ENCODE peak calls at places on chromosomes 1 and 21, in four cellular contexts. Q is HCT116, O is suprapubic skin, R is Caco-2. D is an unnamed sample.

GRCh38 chr1:54857741-54858665 is 29.0 kb downstream of the DHCR24 start:
- DNase-seq in Q (peak; percentile 53), O (no peak), R (no peak), D (peak; percentile 83)

GRCh38 chr1:50750021-50750619 is 209.9 kb downstream of the FAF1 start:
- DNase-seq in Q (peak; percentile 10), O (no peak), R (peak; percentile 17), D (peak; percentile 63)

GRCh38 chr1:156852414-156852874 is 6.5 kb downstream of the INSRR start:
- DNase-seq in Q (no peak), O (no peak), R (no peak), D (peak; percentile 55)

GRCh38 chr1:101260531-101260930 is 23.7 kb downstream of the S1PR1 start:
- DNase-seq in Q (no peak), O (no peak), R (no peak), D (no peak)

GRCh38 chr21:30714436-30714835 is 4.1 kb downstream of the KRTAP21-3 start:
- DNase-seq in Q (no peak), O (no peak), R (no peak), D (no peak)

GRCh38 chr1:111852216-111852615 is 96.5 kb downstream of the DDX20 start:
- DNase-seq in Q (no peak), O (no peak), R (no peak), D (no peak)

GRCh38 chr1:91879739-91880138 is 6.2 kb downstream of the TGFBR3 start:
- DNase-seq in Q (no peak), O (no peak), R (no peak), D (no peak)

GRCh38 chr1:26900815-26901511 is 696 bp upstream of the GPATCH3 start:
- DNase-seq in Q (no peak), O (no peak), R (no peak), D (no peak)

GRCh38 chr1:56424744-56425493 is 154.4 kb downstream of the PLPP3 start:
- DNase-seq in Q (peak; percentile 36), O (no peak), R (no peak), D (peak; percentile 58)

GRCh38 chr1:207807395-207808321 is 55.8 kb downstream of the CD46 start:
- DNase-seq in Q (no peak), O (no peak), R (no peak), D (no peak)

GRCh38 chr1:211613108-211613947 is 34.4 kb upstream of the SLC30A1 start:
- DNase-seq in Q (no peak), O (peak; percentile 92), R (peak; percentile 81), D (peak; percentile 98)

GRCh38 chr1:240877605-240878004 is 265.6 kb upstream of the GREM2 start:
- DNase-seq in Q (no peak), O (no peak), R (no peak), D (no peak)

GRCh38 chr1:244962140-244962539 is 97.8 kb upstream of the HNRNPU start:
- DNase-seq in Q (no peak), O (no peak), R (no peak), D (no peak)

GRCh38 chr1:58929667-58930325 is 145.9 kb upstream of the JUN start:
- DNase-seq in Q (no peak), O (no peak), R (peak; percentile 51), D (peak; percentile 17)

GRCh38 chr1:109771712-109772657 is 8.3 kb upstream of the EPS8L3 start:
- DNase-seq in Q (no peak), O (peak; percentile 55), R (no peak), D (no peak)

GRCh38 chr1:159302036-159302435 is at the start of gene FCER1A:
- DNase-seq in Q (no peak), O (no peak), R (no peak), D (no peak)

GRCh38 chr1:167762061-167762746 is 40.4 kb downstream of the MPZL1 start:
- DNase-seq in Q (no peak), O (no peak), R (no peak), D (no peak)

GRCh38 chr1:154431586-154432373 is 26.6 kb downstream of the IL6R start:
- DNase-seq in Q (no peak), O (no peak), R (no peak), D (peak; percentile 99)

GRCh38 chr1:101356013-101356412 is 119.2 kb downstream of the S1PR1 start:
- DNase-seq in Q (no peak), O (no peak), R (no peak), D (no peak)

GRCh38 chr1:180948846-180949615 is 36.3 kb downstream of the KIAA1614 start:
- DNase-seq in Q (no peak), O (no peak), R (no peak), D (no peak)

GRCh38 chr1:165253818-165254254 is 102.7 kb downstream of the LMX1A start:
- DNase-seq in Q (no peak), O (no peak), R (peak; percentile 8), D (no peak)

GRCh38 chr1:89624314-89624713 is 8.6 kb upstream of the LRRC8C start:
- DNase-seq in Q (no peak), O (no peak), R (no peak), D (no peak)

GRCh38 chr1:32256473-32257226 is 5.6 kb downstream of the LCK start:
- DNase-seq in Q (no peak), O (no peak), R (no peak), D (no peak)
- H3K4me3 ChIP-seq in Q (no peak overlapping the region), O (no peak overlapping the region), R (no peak overlapping the region), D (no peak overlapping the region)

DNA sequence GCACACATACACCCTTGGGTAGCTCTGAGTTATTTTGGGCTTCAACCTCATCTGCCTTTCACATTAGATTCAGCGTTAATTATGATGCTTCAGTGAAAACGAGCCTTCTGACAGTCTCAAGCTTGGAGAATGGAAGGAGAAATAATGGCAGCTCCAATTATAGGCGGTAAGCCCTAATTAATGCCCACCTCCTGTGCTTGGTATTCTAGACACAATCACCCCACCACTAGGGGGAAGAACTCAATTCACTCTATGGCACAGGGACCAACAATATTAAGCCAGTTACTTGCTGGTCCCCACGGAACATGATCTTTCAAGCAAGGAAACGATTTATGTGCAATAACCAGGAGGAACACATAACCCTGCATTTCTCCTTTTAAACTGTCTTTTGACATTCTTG is 397.9 kb downstream of the BRINP2 start:
- DNase-seq in Q (no peak), O (no peak), R (no peak), D (no peak)
- TF ChIP-seq CTCF in Q (peak; percentile 8), O (no peak), R (no peak), D (no peak)

DNA sequence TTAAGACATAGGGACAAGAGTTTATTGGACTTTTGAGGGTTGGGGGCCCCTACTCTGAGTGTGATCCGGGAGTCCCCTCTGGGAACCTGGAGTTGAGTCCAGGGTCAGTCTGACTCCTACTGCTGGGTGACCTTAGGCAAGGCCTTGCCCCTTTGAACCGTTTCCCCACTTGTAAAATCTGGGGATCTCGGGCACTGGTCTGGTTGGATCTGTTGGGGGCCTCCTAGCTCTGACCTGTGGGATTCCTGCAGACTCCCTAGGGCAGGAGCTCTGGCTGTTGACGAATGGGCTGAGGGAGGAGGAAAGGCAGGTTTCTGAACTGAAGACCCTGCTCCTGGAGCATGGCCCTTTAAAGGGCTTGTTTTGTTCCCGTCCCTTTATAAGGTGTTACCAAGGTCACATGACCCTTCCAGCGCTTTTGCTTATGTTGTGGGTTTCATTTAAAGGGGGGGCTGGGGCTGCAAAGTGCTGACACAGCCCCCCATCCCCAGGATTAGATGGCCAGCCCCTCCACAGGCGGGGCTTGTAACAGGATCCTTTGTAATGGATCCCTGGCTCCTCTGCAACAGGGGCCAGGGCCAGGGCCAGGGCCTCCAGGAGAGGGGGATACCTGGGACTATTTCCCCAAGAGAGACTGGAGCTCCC is 50.7 kb downstream of the YARS1 start:
- DNase-seq in Q (no peak), O (no peak), R (no peak), D (no peak)
- H3K4me3 ChIP-seq in Q (no peak overlapping the region), O (no peak overlapping the region), R (no peak overlapping the region), D (no peak overlapping the region)

DNA sequence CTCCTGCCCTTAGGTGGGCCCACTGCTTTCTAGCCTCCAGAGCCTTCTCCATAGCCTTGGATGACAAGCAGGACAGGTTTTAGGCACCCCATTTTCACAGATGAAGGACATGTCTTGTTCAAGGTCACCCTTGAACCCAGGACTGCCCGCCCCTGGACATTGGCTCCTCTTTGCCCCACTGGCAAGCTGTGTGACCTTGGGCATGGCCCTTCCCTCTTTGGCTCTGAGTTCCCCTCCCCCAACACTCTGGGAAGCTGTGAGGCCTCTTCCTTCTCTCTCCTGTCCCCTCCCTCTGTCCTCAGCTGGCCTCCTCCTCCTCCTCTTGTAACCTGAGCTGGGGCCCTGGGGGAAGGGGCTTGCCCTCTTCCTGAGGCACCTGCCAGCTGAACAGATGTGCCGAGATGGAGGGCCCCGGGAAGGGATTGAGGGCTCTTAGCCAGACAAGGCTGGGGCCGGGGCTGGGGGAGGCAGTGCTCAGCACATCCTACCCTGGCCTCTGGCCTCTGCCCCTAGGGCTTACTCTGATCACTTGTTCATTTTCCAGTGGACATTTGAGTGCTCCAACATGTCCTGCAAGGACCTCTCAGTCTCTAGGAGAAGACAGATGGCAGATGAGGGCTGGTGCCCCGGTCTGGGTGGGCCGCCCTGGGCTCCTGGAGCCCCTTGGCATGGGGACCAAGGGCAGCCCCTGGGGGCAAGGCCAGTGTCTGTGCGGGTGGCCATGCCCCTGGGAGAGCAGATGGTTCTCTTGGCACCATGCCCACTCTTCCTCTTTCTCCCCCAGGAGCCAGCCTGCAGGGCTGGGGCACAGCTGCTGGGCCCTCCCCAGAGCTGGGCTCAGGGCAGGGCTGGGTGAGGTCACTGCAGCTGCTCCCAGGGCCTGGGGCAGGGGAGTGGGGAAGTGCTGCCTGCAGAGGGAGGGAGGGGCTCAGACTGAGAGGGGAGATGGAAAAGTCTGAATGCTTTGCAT is 10.7 kb downstream of the FOXO6 start:
- DNase-seq in Q (no peak), O (no peak), R (peak; percentile 42), D (no peak)
- TF ChIP-seq CTCF in Q (no peak), O (no peak), R (no peak), D (no peak)

GRCh38 chr1:67688526-67689219 is 3.7 kb downstream of the GADD45A start:
- DNase-seq in Q (no peak), O (no peak), R (no peak), D (no peak)
- H3K4me3 ChIP-seq in Q (no peak overlapping the region), O (no peak overlapping the region), R (no peak overlapping the region), D (no peak overlapping the region)

D was measured in cardiac fibroblast.